ENCODE peak calls at places on chromosomes 5 and 9, in ten cellular contexts. X is adrenal gland, M is WTC11, C is WERI-Rb-1, I is tibial artery, J is pancreas, E is mesothelial cell of epicardium, N is H9, D is right atrium auricular region, O is astrocyte of the cerebellum. S is an unnamed sample.

GRCh38 chr9:89929721-89930480 is 325.1 kb downstream of the GADD45G start:
- DNase-seq in E (no peak), M (no peak), D (peak), J (no peak), I (no peak), N (no peak), X (no peak), C (no peak), O (no peak), S (no peak)

GRCh38 chr5:137228816-137229215 is 270.3 kb downstream of the SPOCK1 start:
- DNase-seq in J (no peak), E (no peak), X (no peak), C (no peak), N (no peak), M (no peak), O (no peak), I (no peak), D (no peak), S (no peak)

GRCh38 chr5:156383510-156383909 is 56.5 kb downstream of the SGCD start:
- DNase-seq in I (no peak), X (no peak), N (no peak), C (no peak), E (no peak), D (no peak), O (peak), J (no peak), M (no peak), S (no peak)

GRCh38 chr9:120878188-120879130 is 1.5 kb upstream of the PHF19 start:
- DNase-seq in C (peak), E (no peak), X (no peak), I (no peak), D (no peak), J (no peak), O (no peak), N (no peak), M (no peak), S (no peak)

GRCh38 chr5:150672237-150672883 is 11.3 kb downstream of the MYOZ3 start:
- DNase-seq in X (peak), I (peak), D (peak), C (no peak), J (no peak), E (no peak), O (no peak), M (peak), N (peak), S (no peak)

GRCh38 chr5:180350711-180351110 is 2.4 kb downstream of the GFPT2 start:
- DNase-seq in E (no peak), D (no peak), X (no peak), N (no peak), J (no peak), C (peak), I (no peak), M (no peak), O (no peak), S (no peak)

GRCh38 chr5:52995095-52995494 is 5.9 kb downstream of the ITGA2 start:
- DNase-seq in J (no peak), X (no peak), N (no peak), D (no peak), M (no peak), C (no peak), I (no peak), E (no peak), O (no peak), S (no peak)

GRCh38 chr9:32581512-32582143 is 8.7 kb upstream of the NDUFB6 start:
- DNase-seq in O (peak), E (no peak), J (peak), D (no peak), X (peak), M (no peak), I (no peak), C (peak), N (peak), S (no peak)

GRCh38 chr9:95771556-95772280 is 103.8 kb upstream of the ERCC6L2 start:
- DNase-seq in O (peak), E (no peak), D (no peak), C (peak), I (no peak), M (no peak), N (no peak), J (no peak), X (no peak), S (no peak)

GRCh38 chr9:88387035-88387732 is 1.1 kb upstream of the SPIN1 start:
- DNase-seq in M (no peak), O (no peak), D (no peak), X (peak), E (no peak), N (no peak), J (peak), I (no peak), C (peak), S (peak)

GRCh38 chr5:74798977-74799911 is 32.2 kb downstream of the NSA2 start:
- DNase-seq in J (no peak), X (no peak), M (no peak), O (no peak), C (no peak), E (no peak), I (no peak), D (no peak), N (no peak), S (no peak)

GRCh38 chr9:77325058-77325457 is 147.7 kb downstream of the VPS13A start:
- DNase-seq in N (no peak), C (no peak), D (no peak), M (no peak), O (no peak), E (no peak), X (no peak), J (no peak), I (no peak), S (no peak)

GRCh38 chr5:176846335-176847140 is 36.2 kb downstream of the UNC5A start:
- DNase-seq in C (no peak), M (no peak), O (no peak), E (no peak), J (no peak), I (no peak), D (no peak), X (no peak), N (no peak), S (no peak)

GRCh38 chr9:88578486-88579362 is 43.7 kb downstream of the NXNL2 start:
- DNase-seq in I (peak), E (peak), C (peak), J (peak), O (peak), X (peak), M (peak), D (peak), N (peak), S (peak)

GRCh38 chr9:133635098-133635497 is 1.1 kb upstream of the DBH start:
- DNase-seq in E (no peak), N (no peak), X (no peak), C (peak), M (no peak), D (no peak), J (no peak), I (no peak), O (no peak), S (no peak)

GRCh38 chr9:32426278-32426939 is 42.0 kb downstream of the ACO1 start:
- DNase-seq in J (peak), E (no peak), X (no peak), O (peak), I (no peak), M (no peak), D (no peak), C (no peak), N (no peak), S (no peak)

GRCh38 chr9:113993838-113994540 is 84.1 kb downstream of the AMBP start:
- DNase-seq in C (peak), D (peak), E (no peak), M (no peak), N (no peak), X (peak), I (peak), O (peak), J (peak), S (peak)

GRCh38 chr5:132073231-132074013 is at the start of gene CSF2:
- DNase-seq in E (no peak), C (no peak), X (no peak), N (no peak), J (no peak), M (no peak), I (no peak), O (no peak), D (no peak), S (peak)

GRCh38 chr9:93066978-93067603 is 8.6 kb downstream of the SUSD3 start:
- DNase-seq in X (no peak), N (no peak), M (no peak), E (no peak), I (no peak), C (no peak), J (no peak), O (no peak), D (no peak), S (no peak)

GRCh38 chr9:35611230-35611797 is 6.3 kb downstream of the TESK1 start:
- DNase-seq in J (no peak), O (no peak), X (peak), I (no peak), D (no peak), E (no peak), N (peak), C (peak), M (peak), S (no peak)

DNA sequence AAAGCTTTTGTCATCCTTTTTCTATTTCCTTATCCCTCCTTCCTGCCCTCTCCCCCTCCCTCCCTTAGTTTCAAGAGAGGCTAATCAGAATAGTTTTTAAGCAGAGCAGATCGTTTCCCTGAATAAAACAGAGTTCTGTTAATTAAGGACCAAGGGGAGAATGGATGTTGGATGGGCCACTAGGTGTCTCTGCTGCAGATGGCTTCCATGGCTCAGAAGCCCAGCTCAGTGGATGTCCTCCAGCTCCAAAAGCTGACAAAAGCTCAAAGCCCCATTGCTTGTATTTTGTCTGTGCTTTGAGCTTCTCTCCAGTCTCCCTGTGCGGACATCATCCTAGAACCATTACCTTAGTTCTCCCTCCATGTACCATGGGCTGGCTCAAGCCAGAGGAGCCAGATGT is 21.0 kb upstream of the NPR3 start:
- DNase-seq in I (no peak), M (no peak), J (no peak), N (no peak), E (no peak), X (no peak), C (no peak), O (no peak), D (no peak), S (no peak)
- TF ChIP-seq CTCF in I (no peak), M (no peak), J (no peak), N (peak), E (no peak), X (no peak), C (peak), O (peak), D (no peak), S (no peak)

GRCh38 chr5:39137391-39138181 is 63.4 kb upstream of the RICTOR start:
- DNase-seq in I (no peak), C (no peak), J (no peak), X (no peak), M (no peak), N (peak), O (no peak), D (no peak), E (no peak), S (no peak)
- TF ChIP-seq CTCF in I (no peak), C (peak), J (no peak), X (no peak), M (no peak), N (peak), O (no peak), D (no peak), E (no peak), S (no peak)

GRCh38 chr9:86410281-86410680 is 56.1 kb upstream of the TUT7 start:
- DNase-seq in D (no peak), E (no peak), C (no peak), X (no peak), J (no peak), O (no peak), M (peak), N (peak), I (no peak), S (no peak)

GRCh38 chr9:86413966-86414880 is 60.0 kb upstream of the TUT7 start:
- DNase-seq in C (no peak), O (no peak), N (no peak), I (no peak), J (no peak), X (no peak), M (no peak), E (no peak), D (no peak), S (no peak)
- TF ChIP-seq CTCF in C (no peak), O (peak), N (peak), I (peak), J (peak), X (peak), M (peak), E (peak), D (peak), S (peak)

GRCh38 chr9:116646661-116647514 is 40.2 kb upstream of the TRIM32 start:
- DNase-seq in I (no peak), N (no peak), J (no peak), X (no peak), C (peak), O (peak), D (no peak), M (no peak), E (no peak), S (no peak)
- TF ChIP-seq CTCF in I (peak), N (peak), J (peak), X (peak), C (peak), O (peak), D (peak), M (no peak), E (no peak), S (peak)

S was measured in lung.